ENCODE peak calls at places on chromosomes 11 and 22, in five cellular contexts. Z, C, H, F and L are unnamed samples.

GRCh38 chr11:69841859-69842698 is 22.9 kb upstream of the FGF3 start:
- DNase-seq in Z (no peak), C (no peak), H (peak), F (peak), L (no peak)

GRCh38 chr11:111663820-111664219 is 61.6 kb downstream of the SIK2 start:
- DNase-seq in Z (no peak), C (peak), H (peak), F (peak), L (no peak)

GRCh38 chr11:113119074-113119473 is 157.9 kb downstream of the NCAM1 start:
- DNase-seq in Z (no peak), C (peak), H (no peak), F (no peak), L (peak)

GRCh38 chr22:36988075-36988474 is 31.2 kb downstream of the TST start:
- DNase-seq in Z (no peak), C (no peak), H (no peak), F (no peak), L (no peak)

GRCh38 chr11:81869337-81870065 is 864.2 kb downstream of the FAM181B start:
- DNase-seq in Z (no peak), C (no peak), H (peak), F (peak), L (peak)

GRCh38 chr22:35525687-35526332 is 14.8 kb upstream of the RASD2 start:
- DNase-seq in Z (no peak), C (no peak), H (no peak), F (no peak), L (no peak)

GRCh38 chr11:23997356-23997755 is 499.5 kb upstream of the LUZP2 start:
- DNase-seq in Z (no peak), C (no peak), H (no peak), F (no peak), L (no peak)

GRCh38 chr11:3148990-3149851 is 15.9 kb downstream of the OSBPL5 start:
- DNase-seq in Z (peak), C (no peak), H (no peak), F (no peak), L (no peak)

GRCh38 chr11:47967577-47968230 is 12.7 kb upstream of the PTPRJ start:
- DNase-seq in Z (no peak), C (peak), H (no peak), F (peak), L (no peak)

GRCh38 chr22:17379939-17380710 is 10.9 kb downstream of the CECR2 start:
- DNase-seq in Z (no peak), C (no peak), H (no peak), F (no peak), L (no peak)

GRCh38 chr11:78415338-78415737 is 2.3 kb downstream of the GAB2 start:
- DNase-seq in Z (no peak), C (no peak), H (no peak), F (no peak), L (no peak)
- TF ChIP-seq CTCF in Z (no peak), C (no peak), H (no peak), F (no peak), L (no peak)

GRCh38 chr11:43908191-43908590 is 27.6 kb downstream of the ALKBH3 start:
- DNase-seq in Z (no peak), C (no peak), H (no peak), F (no peak), L (no peak)

GRCh38 chr11:43904737-43905515 is 24.3 kb downstream of the ALKBH3 start:
- DNase-seq in Z (no peak), C (no peak), H (no peak), F (peak), L (peak)

GRCh38 chr11:43905788-43906187 is 25.2 kb downstream of the ALKBH3 start:
- DNase-seq in Z (no peak), C (peak), H (no peak), F (peak), L (peak)

GRCh38 chr11:43907028-43907966 is 26.7 kb downstream of the ALKBH3 start:
- DNase-seq in Z (no peak), C (no peak), H (no peak), F (no peak), L (no peak)

GRCh38 chr11:43908683-43909082 is 28.1 kb downstream of the ALKBH3 start:
- DNase-seq in Z (no peak), C (no peak), H (no peak), F (no peak), L (no peak)
- H3K4me3 ChIP-seq in Z (no peak), C (no peak), H (no peak), F (no peak), L (no peak)

GRCh38 chr11:123062158-123062891 is 389 bp upstream of the HSPA8 start:
- DNase-seq in Z (peak), C (peak), H (peak), F (peak), L (peak)
- TF ChIP-seq CTCF in Z (no peak), C (no peak), H (no peak), F (no peak), L (peak)

GRCh38 chr22:44325718-44326548 is 13.2 kb upstream of the SHISAL1 start:
- DNase-seq in Z (no peak), C (no peak), H (no peak), F (peak), L (peak)
- H3K4me3 ChIP-seq in Z (peak), C (peak), H (no peak), F (peak), L (peak)

DNA sequence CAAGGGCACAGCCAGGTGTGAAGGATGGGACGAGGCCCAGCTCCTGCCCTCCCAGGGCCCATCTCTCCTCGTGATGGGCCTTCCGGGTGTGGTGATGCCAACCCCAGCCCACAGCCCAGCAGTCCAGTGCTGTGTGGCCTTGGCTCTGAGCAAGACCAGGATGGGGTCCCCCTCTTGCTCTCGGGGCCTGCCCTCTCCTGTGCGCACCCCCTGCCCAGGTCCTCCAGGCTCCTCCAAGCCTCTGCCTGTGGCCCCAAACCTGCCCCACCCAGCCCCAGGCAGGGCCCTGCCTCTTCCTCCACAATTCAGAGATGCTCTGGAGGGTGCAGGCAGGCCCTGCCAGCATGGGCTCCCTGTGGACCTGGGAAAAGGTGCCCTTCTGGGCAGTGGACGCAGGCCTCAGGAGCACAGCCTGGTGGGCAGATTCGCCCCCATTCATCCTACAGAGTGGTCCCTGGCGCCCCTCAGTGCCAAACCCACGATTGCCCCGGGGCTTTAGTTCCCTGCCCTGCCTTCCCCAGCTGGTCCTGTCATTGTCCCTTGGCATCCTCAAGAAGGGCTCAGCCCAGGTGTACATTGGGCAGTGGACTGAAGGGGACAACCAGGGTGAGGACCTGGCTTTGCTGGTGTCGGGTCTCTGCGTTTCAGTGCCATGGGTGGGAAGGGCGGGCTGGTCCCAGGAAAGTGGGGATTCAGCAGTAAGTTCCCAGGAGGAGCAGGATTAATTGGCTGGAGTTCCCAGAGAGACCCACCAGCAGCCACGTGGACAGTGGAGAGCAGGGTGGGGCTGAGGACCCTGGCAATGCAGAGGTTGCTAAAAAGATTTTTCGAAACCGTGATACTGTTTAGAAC is 19.8 kb downstream of the EIF1AD start:
- DNase-seq in Z (no peak), C (no peak), H (no peak), F (no peak), L (no peak)
- TF ChIP-seq CTCF in Z (no peak), C (no peak), H (no peak), F (no peak), L (no peak)

GRCh38 chr11:72595292-72595684 is 78.9 kb downstream of the PDE2A start:
- DNase-seq in Z (peak), C (no peak), H (no peak), F (no peak), L (no peak)

GRCh38 chr11:72591023-72591422 is 83.2 kb downstream of the PDE2A start:
- DNase-seq in Z (peak), C (no peak), H (no peak), F (no peak), L (no peak)

GRCh38 chr11:72592698-72593097 is 81.5 kb downstream of the PDE2A start:
- DNase-seq in Z (no peak), C (no peak), H (no peak), F (no peak), L (no peak)

GRCh38 chr11:72591785-72592490 is 82.3 kb downstream of the PDE2A start:
- DNase-seq in Z (no peak), C (no peak), H (no peak), F (peak), L (no peak)

DNA sequence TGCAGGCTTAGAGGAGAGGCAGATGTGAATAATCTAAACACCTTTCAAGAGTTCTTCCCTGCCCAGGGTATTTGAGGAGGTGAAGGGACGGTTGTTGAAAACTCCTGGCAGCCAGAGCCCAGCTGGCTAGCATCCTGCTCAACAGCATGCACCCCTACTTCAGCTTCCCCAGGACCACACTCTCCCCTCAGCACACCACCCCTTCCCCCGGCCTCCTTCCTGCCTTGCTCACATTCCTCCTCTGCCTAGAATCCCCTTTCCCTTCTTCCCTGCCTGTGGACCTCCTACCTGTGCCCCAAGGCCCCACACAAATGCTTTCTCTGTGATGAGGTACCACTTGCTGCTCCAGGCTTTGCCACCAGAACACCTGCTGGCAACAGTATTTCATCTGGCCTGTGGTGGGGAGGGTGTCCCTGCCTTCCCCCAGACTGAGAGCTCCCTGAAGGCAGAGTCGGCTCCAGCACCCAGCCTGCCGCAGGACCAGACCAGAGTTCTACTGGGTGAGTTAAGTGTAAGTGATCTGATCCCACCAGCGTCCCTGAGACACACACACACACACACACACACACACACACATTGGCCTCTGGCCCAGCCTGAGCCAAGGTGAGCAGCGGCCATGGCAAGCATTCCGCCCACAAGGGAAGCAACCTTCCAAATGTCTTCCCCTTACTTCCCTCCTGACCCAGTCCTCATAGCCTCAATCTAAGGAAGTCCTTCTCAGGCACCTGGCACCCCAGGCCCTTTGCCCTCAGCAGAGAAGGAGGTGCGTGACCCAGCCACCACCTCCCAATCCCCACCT is 79.5 kb downstream of the PDE2A start:
- DNase-seq in Z (no peak), C (no peak), H (no peak), F (no peak), L (no peak)
- H3K4me3 ChIP-seq in Z (no peak), C (no peak), H (no peak), F (no peak), L (no peak)

GRCh38 chr22:49701380-49702067 is 126.1 kb downstream of the BRD1 start:
- DNase-seq in Z (no peak), C (no peak), H (no peak), F (no peak), L (no peak)
- TF ChIP-seq CTCF in Z (peak), C (peak), H (no peak), F (peak), L (no peak)